ENCODE peak calls at places on chromosomes 13 and 19, in six cellular contexts. N, X, M, W, S and Y are unnamed samples.
A peak's percentile ranks its signal among the peaks of the same experiment; 100 is the strongest.

GRCh38 chr13:94705081-94705751 is 7.1 kb downstream of the SOX21 start:
- DNase-seq in N (no peak), X (no peak), M (no peak), W (no peak), S (no peak), Y (no peak)

GRCh38 chr13:99501952-99502310 is 659 bp downstream of the TM9SF2 start:
- DNase-seq in N (no peak), X (peak; percentile 49), M (peak; percentile 23), W (peak; percentile 9), S (no peak), Y (no peak)

GRCh38 chr13:100540621-100541020 is 48.0 kb downstream of the GGACT start:
- DNase-seq in N (no peak), X (no peak), M (no peak), W (no peak), S (peak; percentile 2), Y (no peak)

GRCh38 chr19:48681127-48681470 is 8.3 kb upstream of the NTN5 start:
- DNase-seq in N (no peak), X (no peak), M (peak; percentile 49), W (peak; percentile 96), S (peak; percentile 82), Y (peak; percentile 89)

GRCh38 chr19:48964205-48965032 is 690 bp upstream of the FTL start:
- DNase-seq in N (peak; percentile 30), X (peak; percentile 44), M (peak; percentile 32), W (no peak), S (peak; percentile 59), Y (peak; percentile 65)

GRCh38 chr13:97600438-97601080 is 166.6 kb downstream of the RAP2A start:
- DNase-seq in N (no peak), X (no peak), M (peak; percentile 83), W (no peak), S (peak; percentile 77), Y (peak; percentile 28)

GRCh38 chr19:39122934-39123731 is 2.5 kb upstream of the PAK4 start:
- DNase-seq in N (no peak), X (no peak), M (no peak), W (no peak), S (no peak), Y (no peak)

GRCh38 chr13:25948910-25949309 is 102.9 kb downstream of the SHISA2 start:
- DNase-seq in N (no peak), X (no peak), M (no peak), W (no peak), S (no peak), Y (no peak)

GRCh38 chr19:1311543-1312091 is 25.9 kb downstream of the EFNA2 start:
- DNase-seq in N (no peak), X (no peak), M (no peak), W (no peak), S (no peak), Y (no peak)